ENCODE peak calls at places on chromosomes 6 and 20, in five cellular contexts. One of them, this sample, is unnamed.
A peak's percentile ranks its signal among the peaks of the same experiment; 100 is the strongest.

GRCh38 chr6:123321020-123321419 is 315.7 kb downstream of the TRDN start:
- DNase-seq in CD8-positive, alpha-beta T cell: no peak
- DNase-seq in neural progenitor cell: no peak
- DNase-seq in GM23248: no peak
- DNase-seq in heart right ventricle: no peak
- DNase-seq in this sample: no peak

GRCh38 chr6:134400941-134401340 is 83.0 kb upstream of the SGK1 start:
- DNase-seq in CD8-positive, alpha-beta T cell: no peak
- DNase-seq in neural progenitor cell: no peak
- DNase-seq in heart right ventricle: no peak
- DNase-seq in GM23248: no peak
- DNase-seq in this sample: no peak

GRCh38 chr6:149431905-149432775 is 32.1 kb downstream of the SUMO4 start:
- DNase-seq in neural progenitor cell: peak; percentile 96
- DNase-seq in heart right ventricle: peak; percentile 89
- DNase-seq in CD8-positive, alpha-beta T cell: peak; percentile 80
- DNase-seq in GM23248: peak; percentile 82
- DNase-seq in this sample: peak; percentile 89

GRCh38 chr6:81226957-81227356 is 525.5 kb downstream of the TENT5A start:
- DNase-seq in heart right ventricle: no peak
- DNase-seq in CD8-positive, alpha-beta T cell: no peak
- DNase-seq in neural progenitor cell: no peak
- DNase-seq in GM23248: no peak
- DNase-seq in this sample: no peak

GRCh38 chr6:84408028-84408427 is 180.6 kb upstream of the CEP162 start:
- DNase-seq in neural progenitor cell: no peak
- DNase-seq in heart right ventricle: no peak
- DNase-seq in GM23248: no peak
- DNase-seq in CD8-positive, alpha-beta T cell: no peak
- DNase-seq in this sample: no peak

GRCh38 chr6:29943053-29943966 is 978 bp downstream of the HLA-A start:
- DNase-seq in neural progenitor cell: no peak
- DNase-seq in GM23248: peak; percentile 37
- DNase-seq in CD8-positive, alpha-beta T cell: no peak
- DNase-seq in heart right ventricle: no peak
- DNase-seq in this sample: no peak

GRCh38 chr6:89023591-89024441 is 56.7 kb upstream of the PNRC1 start:
- DNase-seq in CD8-positive, alpha-beta T cell: no peak
- DNase-seq in heart right ventricle: peak; percentile 26
- DNase-seq in GM23248: peak; percentile 27
- DNase-seq in neural progenitor cell: no peak
- DNase-seq in this sample: peak; percentile 25

GRCh38 chr6:158290659-158291058 is 21.6 kb upstream of the TULP4 start:
- DNase-seq in neural progenitor cell: no peak
- DNase-seq in GM23248: no peak
- DNase-seq in heart right ventricle: no peak
- DNase-seq in CD8-positive, alpha-beta T cell: no peak
- DNase-seq in this sample: no peak

GRCh38 chr20:63737940-63738686 is 1.5 kb upstream of the SLC2A4RG start:
- DNase-seq in heart right ventricle: no peak
- DNase-seq in GM23248: no peak
- DNase-seq in neural progenitor cell: peak; percentile 54
- DNase-seq in CD8-positive, alpha-beta T cell: no peak
- DNase-seq in this sample: no peak

GRCh38 chr6:137518584-137518983 is 24.4 kb upstream of the OLIG3 start:
- DNase-seq in heart right ventricle: no peak
- DNase-seq in neural progenitor cell: no peak
- DNase-seq in GM23248: no peak
- DNase-seq in CD8-positive, alpha-beta T cell: no peak
- DNase-seq in this sample: no peak

GRCh38 chr6:137517404-137517803 is 23.2 kb upstream of the OLIG3 start:
- DNase-seq in heart right ventricle: no peak
- DNase-seq in CD8-positive, alpha-beta T cell: no peak
- DNase-seq in neural progenitor cell: no peak
- DNase-seq in GM23248: no peak
- DNase-seq in this sample: no peak

GRCh38 chr6:137510923-137511322 is 16.7 kb upstream of the OLIG3 start:
- DNase-seq in neural progenitor cell: no peak
- DNase-seq in heart right ventricle: no peak
- DNase-seq in CD8-positive, alpha-beta T cell: no peak
- DNase-seq in GM23248: no peak
- DNase-seq in this sample: no peak

GRCh38 chr6:137512768-137513605 is 18.8 kb upstream of the OLIG3 start:
- DNase-seq in neural progenitor cell: peak; percentile 75
- DNase-seq in GM23248: no peak
- DNase-seq in CD8-positive, alpha-beta T cell: no peak
- DNase-seq in heart right ventricle: no peak
- DNase-seq in this sample: no peak

DNA sequence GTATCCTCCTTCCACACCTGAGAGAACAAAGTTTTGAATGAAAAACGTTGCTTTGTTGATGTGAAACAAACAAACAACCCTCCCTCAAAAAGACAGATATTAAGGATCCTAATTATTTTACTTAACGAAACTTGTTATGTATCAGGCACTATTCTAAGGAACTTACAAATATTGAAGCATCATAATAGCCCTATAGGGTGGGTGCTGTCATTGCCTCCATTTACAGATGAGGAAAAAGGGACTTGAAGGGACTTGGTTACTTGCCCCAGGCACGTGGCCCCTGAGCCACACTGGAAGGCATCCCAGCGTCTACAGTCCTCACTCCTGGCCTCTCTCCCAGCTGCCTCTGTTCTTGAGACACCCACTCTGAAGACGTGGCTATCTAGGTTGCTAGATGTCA is 20.2 kb upstream of the OLIG3 start:
- DNase-seq in GM23248: no peak
- DNase-seq in CD8-positive, alpha-beta T cell: no peak
- DNase-seq in neural progenitor cell: no peak
- DNase-seq in heart right ventricle: no peak
- DNase-seq in this sample: no peak
- H3K27me3 ChIP-seq in GM23248: peaks cover 72% of the 10 kb centered on the region
- H3K27me3 ChIP-seq in CD8-positive, alpha-beta T cell: peaks cover 18% of the 10 kb centered on the region
- H3K27me3 ChIP-seq in neural progenitor cell: peaks cover 73% of the 10 kb centered on the region
- H3K27me3 ChIP-seq in heart right ventricle: peaks cover 99% of the 10 kb centered on the region
- H3K27me3 ChIP-seq in this sample: peaks cover 100% of the 10 kb centered on the region

DNA sequence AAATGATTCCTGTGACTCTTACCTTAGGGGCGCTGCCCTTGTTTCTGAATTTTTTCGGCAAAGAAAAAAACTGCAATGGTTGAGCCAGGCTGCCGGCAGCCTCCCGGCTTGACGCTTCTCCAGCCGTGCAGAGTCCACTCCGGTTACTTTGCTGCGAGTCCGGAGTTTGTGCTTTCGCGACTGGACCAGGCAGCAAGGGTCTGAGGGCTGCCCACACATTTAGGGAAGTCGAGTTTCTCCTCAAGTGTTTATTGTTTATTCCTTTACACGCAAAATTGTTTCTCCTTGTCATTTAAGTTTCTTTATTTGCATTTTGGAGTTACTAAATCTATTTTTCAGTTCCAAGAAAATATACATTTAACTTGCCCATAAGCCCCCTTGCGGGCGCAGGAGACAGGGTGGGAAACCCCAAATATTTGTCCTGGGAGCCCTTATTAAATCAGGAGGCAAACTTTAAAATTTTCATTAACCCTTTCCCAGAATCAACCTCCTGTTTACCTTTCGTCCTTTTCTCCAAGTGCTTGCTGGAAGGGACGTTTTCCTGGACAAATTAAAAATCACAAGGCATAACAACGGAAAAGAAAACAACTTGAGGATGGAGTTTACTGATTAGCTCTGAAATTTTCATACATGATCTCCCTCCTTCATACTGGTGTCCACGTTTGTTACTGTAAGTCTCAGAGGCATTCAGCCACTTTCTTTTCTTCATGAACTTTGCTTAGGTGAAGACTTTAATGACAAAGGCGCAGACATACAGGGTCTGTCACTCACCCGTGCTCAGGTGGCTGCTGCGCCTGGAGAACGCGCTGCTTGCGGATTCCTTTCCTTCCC is 1.7 kb upstream of the PDE10A start:
- DNase-seq in GM23248: no peak
- DNase-seq in heart right ventricle: no peak
- DNase-seq in neural progenitor cell: peak; percentile 66
- DNase-seq in CD8-positive, alpha-beta T cell: no peak
- DNase-seq in this sample: no peak
- H3K4me3 ChIP-seq in GM23248: no peak overlapping the region
- H3K4me3 ChIP-seq in heart right ventricle: peak overlapping the region; percentile 96
- H3K4me3 ChIP-seq in neural progenitor cell: peak overlapping the region; percentile 91
- H3K4me3 ChIP-seq in CD8-positive, alpha-beta T cell: no peak overlapping the region
- H3K4me3 ChIP-seq in this sample: peak overlapping the region; percentile 93

GRCh38 chr6:27742833-27743573 is 169.2 kb downstream of the OR2B2 start:
- DNase-seq in GM23248: no peak
- DNase-seq in heart right ventricle: no peak
- DNase-seq in CD8-positive, alpha-beta T cell: no peak
- DNase-seq in neural progenitor cell: peak; percentile 42
- DNase-seq in this sample: no peak
- H3K27me3 ChIP-seq in GM23248: peaks cover 25% of the 10 kb centered on the region
- H3K27me3 ChIP-seq in heart right ventricle: peaks cover 73% of the 10 kb centered on the region
- H3K27me3 ChIP-seq in CD8-positive, alpha-beta T cell: peaks cover 6% of the 10 kb centered on the region
- H3K27me3 ChIP-seq in neural progenitor cell: peaks cover 89% of the 10 kb centered on the region
- H3K27me3 ChIP-seq in this sample: peaks cover 95% of the 10 kb centered on the region

DNA sequence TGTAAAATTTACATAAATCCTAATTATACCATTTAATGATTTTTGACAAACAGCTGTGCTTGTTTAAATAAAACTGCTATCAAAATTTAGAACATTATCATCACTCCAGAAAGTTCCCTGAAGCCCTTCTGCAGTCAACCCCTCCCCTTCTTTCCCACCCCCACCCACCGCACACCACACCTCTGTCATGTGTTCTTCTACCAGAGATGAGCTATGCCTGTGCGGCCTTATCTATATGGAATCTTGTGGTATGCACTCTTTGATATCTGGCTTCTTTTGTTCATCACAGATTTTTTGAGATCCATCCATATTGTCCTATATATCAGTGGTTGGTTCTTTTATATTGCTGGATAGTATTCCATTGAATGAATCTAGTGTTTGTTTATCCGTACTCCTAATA is 7.2 kb downstream of the MYLIP start:
- DNase-seq in GM23248: no peak
- DNase-seq in CD8-positive, alpha-beta T cell: no peak
- DNase-seq in heart right ventricle: no peak
- DNase-seq in neural progenitor cell: no peak
- DNase-seq in this sample: no peak
- H3K4me3 ChIP-seq in GM23248: no peak overlapping the region
- H3K4me3 ChIP-seq in CD8-positive, alpha-beta T cell: peak overlapping the region; percentile 18
- H3K4me3 ChIP-seq in heart right ventricle: no peak overlapping the region
- H3K4me3 ChIP-seq in neural progenitor cell: no peak overlapping the region
- H3K4me3 ChIP-seq in this sample: peak overlapping the region; percentile 7

GRCh38 chr6:41469951-41470340 is 76.2 kb upstream of the FOXP4 start:
- DNase-seq in heart right ventricle: no peak
- DNase-seq in neural progenitor cell: peak; percentile 67
- DNase-seq in GM23248: no peak
- DNase-seq in CD8-positive, alpha-beta T cell: no peak
- DNase-seq in this sample: no peak
- H3K27me3 ChIP-seq in heart right ventricle: peaks cover 28% of the 10 kb centered on the region
- H3K27me3 ChIP-seq in neural progenitor cell: peaks cover 79% of the 10 kb centered on the region
- H3K27me3 ChIP-seq in GM23248: peaks cover 9% of the 10 kb centered on the region
- H3K27me3 ChIP-seq in CD8-positive, alpha-beta T cell: peaks cover 13% of the 10 kb centered on the region
- H3K27me3 ChIP-seq in this sample: peaks cover 86% of the 10 kb centered on the region

GRCh38 chr6:20426177-20427082 is 24.8 kb downstream of the E2F3 start:
- DNase-seq in heart right ventricle: no peak
- DNase-seq in GM23248: no peak
- DNase-seq in neural progenitor cell: no peak
- DNase-seq in CD8-positive, alpha-beta T cell: no peak
- DNase-seq in this sample: no peak

GRCh38 chr6:20427856-20428255 is 26.2 kb downstream of the E2F3 start:
- DNase-seq in heart right ventricle: no peak
- DNase-seq in neural progenitor cell: no peak
- DNase-seq in CD8-positive, alpha-beta T cell: no peak
- DNase-seq in GM23248: no peak
- DNase-seq in this sample: no peak

DNA sequence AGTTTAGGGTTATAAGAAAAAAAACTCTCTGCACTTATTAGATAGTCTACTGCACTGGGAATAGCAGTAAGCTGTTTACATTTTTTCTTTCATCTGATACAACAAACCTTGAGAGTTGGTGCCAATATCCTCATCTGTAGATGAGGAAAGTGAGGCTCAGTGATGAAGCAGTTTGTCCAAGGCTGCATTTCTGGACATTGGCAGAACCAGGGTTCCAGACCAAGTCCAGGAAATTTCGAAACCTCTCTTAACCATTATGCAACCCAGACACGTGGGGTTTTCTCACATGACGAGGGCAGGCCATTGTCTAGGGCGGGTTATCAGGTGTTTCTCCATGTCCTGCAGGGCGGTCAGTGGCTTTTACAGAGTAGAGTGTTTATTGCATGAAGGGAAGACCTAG is 23.0 kb downstream of the E2F3 start:
- DNase-seq in neural progenitor cell: no peak
- DNase-seq in CD8-positive, alpha-beta T cell: no peak
- DNase-seq in GM23248: no peak
- DNase-seq in heart right ventricle: no peak
- DNase-seq in this sample: no peak
- H3K4me3 ChIP-seq in neural progenitor cell: no peak overlapping the region
- H3K4me3 ChIP-seq in CD8-positive, alpha-beta T cell: no peak overlapping the region
- H3K4me3 ChIP-seq in GM23248: no peak overlapping the region
- H3K4me3 ChIP-seq in heart right ventricle: no peak overlapping the region
- H3K4me3 ChIP-seq in this sample: no peak overlapping the region

DNA sequence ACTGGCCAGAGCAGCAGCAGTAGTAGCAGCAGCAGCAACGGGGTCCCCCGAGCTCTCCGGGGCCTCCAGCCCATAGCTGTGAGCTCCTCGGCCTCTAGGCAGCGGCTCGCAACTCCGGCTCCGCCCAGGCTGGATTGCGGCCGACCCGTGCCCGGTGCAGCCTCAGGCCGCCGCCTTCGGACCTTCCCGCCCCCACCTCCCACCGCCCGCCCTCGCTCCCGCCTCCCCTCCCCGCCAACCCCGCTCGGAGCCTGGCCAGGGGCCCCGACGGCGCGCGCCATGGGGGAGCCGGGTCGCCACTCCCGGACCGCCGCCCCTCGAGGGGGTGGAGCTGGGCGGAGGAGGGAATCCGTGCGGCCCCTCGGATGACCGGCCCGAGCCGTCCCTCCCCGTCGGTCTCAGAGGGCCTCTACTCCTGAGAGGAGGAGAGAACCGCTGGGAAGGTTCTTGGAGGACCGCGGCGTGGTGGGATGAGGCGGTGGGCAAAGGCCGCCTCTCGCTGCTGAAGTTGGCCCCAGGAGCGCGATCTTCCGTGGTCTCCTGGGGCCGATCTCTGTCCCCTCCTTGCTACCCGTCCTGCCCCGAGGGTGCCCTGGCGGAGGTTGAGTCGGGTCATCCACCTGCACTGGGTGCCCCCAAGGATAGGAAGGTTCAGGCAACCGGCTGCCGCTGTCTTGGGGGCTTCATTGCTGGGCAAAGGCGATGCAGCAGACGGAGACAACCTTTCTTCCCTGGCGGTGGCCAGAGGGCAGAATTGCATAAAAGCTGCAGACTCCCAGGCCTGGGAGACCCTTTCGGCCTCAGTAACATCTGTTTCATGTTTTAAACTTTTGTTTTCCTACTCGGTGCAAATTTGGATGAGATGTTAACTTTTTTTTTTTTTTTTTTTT is at the start of gene ADAM33:
- DNase-seq in neural progenitor cell: peak; percentile 75
- DNase-seq in CD8-positive, alpha-beta T cell: no peak
- DNase-seq in GM23248: peak; percentile 64
- DNase-seq in heart right ventricle: no peak
- DNase-seq in this sample: peak; percentile 64
- H3K27me3 ChIP-seq in neural progenitor cell: peaks cover 35% of the 10 kb centered on the region
- H3K27me3 ChIP-seq in CD8-positive, alpha-beta T cell: no peaks in the 10 kb centered on the region
- H3K27me3 ChIP-seq in GM23248: no peaks in the 10 kb centered on the region
- H3K27me3 ChIP-seq in heart right ventricle: peaks cover 29% of the 10 kb centered on the region
- H3K27me3 ChIP-seq in this sample: peaks cover 38% of the 10 kb centered on the region